ENCODE peak calls at places on chromosomes 16 and 17, in five cellular contexts. One of them, this sample, is unnamed.

GRCh38 chr16:55730115-55730514 is 74.3 kb downstream of the SLC6A2 start:
- DNase-seq in HepG2: no peak
- DNase-seq in HEK293T: no peak
- DNase-seq in H1: no peak
- DNase-seq in GM12878: no peak
- DNase-seq in this sample: no peak

GRCh38 chr16:56776562-56776961 is 46.6 kb downstream of the NUP93 start:
- DNase-seq in HEK293T: no peak
- DNase-seq in GM12878: no peak
- DNase-seq in H1: no peak
- DNase-seq in HepG2: no peak
- DNase-seq in this sample: no peak

GRCh38 chr16:30874821-30875717 is 18.8 kb downstream of the BCL7C start:
- DNase-seq in HEK293T: peak; percentile 97
- DNase-seq in GM12878: peak; percentile 64
- DNase-seq in HepG2: peak; percentile 91
- DNase-seq in H1: no peak
- DNase-seq in this sample: peak; percentile 89

GRCh38 chr17:30241051-30241450 is 5.6 kb upstream of the SLC6A4 start:
- DNase-seq in HepG2: no peak
- DNase-seq in GM12878: no peak
- DNase-seq in H1: no peak
- DNase-seq in HEK293T: no peak
- DNase-seq in this sample: no peak

GRCh38 chr17:1399679-1400512 is at the start of gene YWHAE:
- DNase-seq in GM12878: peak; percentile 62
- DNase-seq in HepG2: peak; percentile 89
- DNase-seq in HEK293T: peak; percentile 94
- DNase-seq in H1: peak; percentile 84
- DNase-seq in this sample: peak; percentile 88

GRCh38 chr16:72428611-72429376 is 256.8 kb upstream of the PMFBP1 start:
- DNase-seq in GM12878: no peak
- DNase-seq in H1: no peak
- DNase-seq in HEK293T: no peak
- DNase-seq in HepG2: no peak
- DNase-seq in this sample: no peak

GRCh38 chr17:34840758-34841157 is 120.5 kb downstream of the CCT6B start:
- DNase-seq in GM12878: no peak
- DNase-seq in H1: no peak
- DNase-seq in HEK293T: no peak
- DNase-seq in HepG2: no peak
- DNase-seq in this sample: no peak

GRCh38 chr16:29843942-29844341 is 19.1 kb downstream of the CDIPT start:
- DNase-seq in HEK293T: no peak
- DNase-seq in H1: no peak
- DNase-seq in GM12878: no peak
- DNase-seq in HepG2: no peak
- DNase-seq in this sample: no peak

GRCh38 chr17:21375757-21376584 is at the start of gene KCNJ12:
- DNase-seq in HepG2: no peak
- DNase-seq in GM12878: no peak
- DNase-seq in H1: no peak
- DNase-seq in HEK293T: peak; percentile 35
- DNase-seq in this sample: no peak

GRCh38 chr17:77741109-77741508 is 217.4 kb upstream of the TNRC6C start:
- DNase-seq in GM12878: no peak
- DNase-seq in HEK293T: no peak
- DNase-seq in H1: peak; percentile 23
- DNase-seq in HepG2: no peak
- DNase-seq in this sample: no peak

GRCh38 chr17:77269696-77270681 is 129.2 kb downstream of the SEC14L1 start:
- DNase-seq in H1: no peak
- DNase-seq in HEK293T: no peak
- DNase-seq in GM12878: no peak
- DNase-seq in HepG2: no peak
- DNase-seq in this sample: no peak

GRCh38 chr17:38591759-38592241 is 14.0 kb downstream of the SRCIN1 start:
- DNase-seq in HEK293T: no peak
- DNase-seq in H1: no peak
- DNase-seq in HepG2: no peak
- DNase-seq in GM12878: no peak
- DNase-seq in this sample: no peak

GRCh38 chr17:51585514-51586104 is 325.3 kb downstream of the UTP18 start:
- DNase-seq in H1: peak; percentile 9
- DNase-seq in GM12878: no peak
- DNase-seq in HepG2: peak; percentile 30
- DNase-seq in HEK293T: peak; percentile 25
- DNase-seq in this sample: no peak

GRCh38 chr17:42403150-42403549 is 14.9 kb upstream of the STAT3 start:
- DNase-seq in HEK293T: no peak
- DNase-seq in HepG2: no peak
- DNase-seq in GM12878: no peak
- DNase-seq in H1: no peak
- DNase-seq in this sample: no peak

GRCh38 chr17:71283486-71283885 is 837.3 kb upstream of the SOX9 start:
- DNase-seq in GM12878: no peak
- DNase-seq in HEK293T: no peak
- DNase-seq in HepG2: no peak
- DNase-seq in H1: no peak
- DNase-seq in this sample: no peak

GRCh38 chr16:88416686-88417085 is 33.9 kb downstream of the ZNF469 start:
- DNase-seq in GM12878: no peak
- DNase-seq in H1: no peak
- DNase-seq in HepG2: no peak
- DNase-seq in HEK293T: no peak
- DNase-seq in this sample: no peak

GRCh38 chr16:88549671-88550643 is 20.2 kb upstream of the ZC3H18 start:
- DNase-seq in HepG2: no peak
- DNase-seq in GM12878: no peak
- DNase-seq in H1: no peak
- DNase-seq in HEK293T: no peak
- DNase-seq in this sample: no peak

GRCh38 chr16:85391769-85392583 is 221.1 kb upstream of the GSE1 start:
- DNase-seq in H1: no peak
- DNase-seq in HEK293T: no peak
- DNase-seq in HepG2: no peak
- DNase-seq in GM12878: no peak
- DNase-seq in this sample: no peak

GRCh38 chr16:85394511-85395206 is 218.5 kb upstream of the GSE1 start:
- DNase-seq in H1: no peak
- DNase-seq in GM12878: no peak
- DNase-seq in HepG2: no peak
- DNase-seq in HEK293T: no peak
- DNase-seq in this sample: no peak

GRCh38 chr16:85392756-85393673 is 220.1 kb upstream of the GSE1 start:
- DNase-seq in HepG2: no peak
- DNase-seq in HEK293T: no peak
- DNase-seq in H1: no peak
- DNase-seq in GM12878: no peak
- DNase-seq in this sample: no peak

GRCh38 chr16:85395207-85395912 is 217.8 kb upstream of the GSE1 start:
- DNase-seq in HEK293T: peak; percentile 54
- DNase-seq in HepG2: peak; percentile 37
- DNase-seq in H1: no peak
- DNase-seq in GM12878: peak; percentile 24
- DNase-seq in this sample: no peak

DNA sequence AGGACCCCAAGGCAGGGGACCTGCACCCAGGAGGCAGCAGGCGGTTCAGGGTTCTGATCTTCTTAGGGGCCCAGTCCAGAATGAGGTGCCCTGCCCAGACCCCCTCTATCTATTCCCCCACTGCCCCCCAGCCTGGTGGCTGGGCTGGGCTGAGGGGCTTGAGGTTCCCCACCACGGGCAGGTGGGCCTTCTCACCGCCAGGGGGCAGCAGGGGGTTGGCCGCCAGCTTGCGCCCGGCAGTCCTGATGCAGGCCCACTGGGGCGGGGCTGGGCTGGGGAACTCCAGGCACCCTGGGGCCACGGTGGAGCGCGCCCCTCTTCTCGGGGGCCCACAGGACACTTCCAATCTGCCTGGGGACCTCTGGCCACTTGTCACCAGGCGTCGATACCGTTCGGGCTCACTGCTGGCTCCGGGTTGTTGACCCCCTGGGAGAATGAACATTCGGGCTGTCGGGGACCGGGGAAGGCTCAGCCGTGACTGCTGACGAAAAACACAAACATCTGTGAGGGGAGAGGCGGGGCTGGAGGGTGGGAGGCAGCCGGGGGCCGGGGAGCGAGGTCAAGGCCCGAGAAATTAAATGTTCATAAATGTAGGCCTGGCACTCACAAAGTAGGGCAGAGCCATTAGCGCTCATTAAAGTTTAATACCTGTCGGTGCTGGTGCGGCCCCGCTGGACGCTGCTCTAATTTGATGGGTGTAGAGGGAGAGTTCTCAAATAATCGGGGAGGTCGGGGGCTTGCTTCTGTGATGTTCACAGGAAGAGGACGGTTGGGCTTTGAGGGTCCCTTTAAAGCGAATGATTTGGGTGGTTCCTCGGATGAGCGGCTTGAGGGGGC is 219.2 kb upstream of the GSE1 start:
- DNase-seq in GM12878: no peak
- DNase-seq in HEK293T: peak; percentile 89
- DNase-seq in H1: no peak
- DNase-seq in HepG2: no peak
- DNase-seq in this sample: no peak
- TF ChIP-seq SUZ12 in GM12878: no peak
- TF ChIP-seq SUZ12 in HEK293T: no peak
- TF ChIP-seq SUZ12 in H1: no peak
- TF ChIP-seq SUZ12 in HepG2: no peak
- TF ChIP-seq SUZ12 in this sample: no peak

DNA sequence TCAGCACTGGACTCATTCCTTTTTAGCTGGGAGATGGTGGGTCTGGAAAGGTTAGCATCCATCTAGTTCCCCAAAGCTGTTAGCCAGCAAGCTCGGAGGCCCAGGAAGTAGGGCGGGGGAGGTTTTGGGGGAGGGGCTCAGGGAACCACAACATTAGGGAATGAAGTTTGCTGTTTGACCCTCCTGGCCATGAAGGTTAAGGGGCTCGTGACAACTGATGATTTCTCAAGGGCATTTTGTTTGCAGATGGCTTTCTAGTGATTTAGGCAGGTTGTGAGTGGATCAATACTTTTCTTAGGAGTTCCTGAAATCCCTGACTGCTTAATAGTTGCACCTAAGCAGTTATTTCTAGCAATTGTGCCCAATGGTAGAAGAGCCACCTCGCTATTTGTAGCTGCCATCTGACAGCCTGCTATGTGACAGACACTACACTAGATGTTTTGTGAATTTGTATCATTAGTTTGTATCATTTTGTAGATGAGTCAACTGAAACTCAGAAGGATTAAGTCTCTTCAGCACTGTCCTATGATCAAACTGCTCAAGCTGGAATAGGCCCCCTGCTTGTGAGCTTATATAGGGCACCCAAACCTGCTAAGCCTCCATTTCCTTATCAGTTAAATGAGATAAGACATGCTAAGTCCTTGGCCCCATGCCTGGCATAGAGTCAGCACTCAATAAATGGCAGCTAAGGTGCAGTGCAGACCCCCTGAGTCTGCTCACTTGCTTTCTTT is 146.4 kb downstream of the IRX3 start:
- DNase-seq in HEK293T: no peak
- DNase-seq in GM12878: no peak
- DNase-seq in H1: no peak
- DNase-seq in HepG2: peak; percentile 53
- DNase-seq in this sample: no peak
- TF ChIP-seq SUZ12 in HEK293T: no peak
- TF ChIP-seq SUZ12 in GM12878: no peak
- TF ChIP-seq SUZ12 in H1: no peak
- TF ChIP-seq SUZ12 in HepG2: no peak
- TF ChIP-seq SUZ12 in this sample: no peak

GRCh38 chr17:3821101-3821500 is 20.1 kb upstream of the ITGAE start:
- DNase-seq in H1: no peak
- DNase-seq in GM12878: no peak
- DNase-seq in HEK293T: no peak
- DNase-seq in HepG2: no peak
- DNase-seq in this sample: no peak

GRCh38 chr17:3828151-3828851 is 17.7 kb downstream of the NCBP3 start:
- DNase-seq in HepG2: no peak
- DNase-seq in H1: no peak
- DNase-seq in GM12878: no peak
- DNase-seq in HEK293T: no peak
- DNase-seq in this sample: no peak

GRCh38 chr17:3827124-3827773 is 18.8 kb downstream of the NCBP3 start:
- DNase-seq in GM12878: no peak
- DNase-seq in H1: no peak
- DNase-seq in HEK293T: peak; percentile 59
- DNase-seq in HepG2: peak; percentile 79
- DNase-seq in this sample: peak; percentile 39

GRCh38 chr17:3828852-3829232 is 17.2 kb downstream of the NCBP3 start:
- DNase-seq in H1: no peak
- DNase-seq in GM12878: no peak
- DNase-seq in HEK293T: no peak
- DNase-seq in HepG2: no peak
- DNase-seq in this sample: no peak

GRCh38 chr17:3826191-3826590 is 19.9 kb downstream of the NCBP3 start:
- DNase-seq in HEK293T: no peak
- DNase-seq in GM12878: no peak
- DNase-seq in H1: no peak
- DNase-seq in HepG2: no peak
- DNase-seq in this sample: no peak
- TF ChIP-seq SUZ12 in HEK293T: no peak
- TF ChIP-seq SUZ12 in GM12878: no peak
- TF ChIP-seq SUZ12 in H1: no peak
- TF ChIP-seq SUZ12 in HepG2: no peak
- TF ChIP-seq SUZ12 in this sample: no peak

GRCh38 chr16:79893445-79893844 is 292.9 kb upstream of the MAF start:
- DNase-seq in H1: no peak
- DNase-seq in HEK293T: no peak
- DNase-seq in HepG2: no peak
- DNase-seq in GM12878: no peak
- DNase-seq in this sample: no peak

GRCh38 chr16:79895917-79896203 is 295.3 kb upstream of the MAF start:
- DNase-seq in GM12878: no peak
- DNase-seq in H1: no peak
- DNase-seq in HepG2: no peak
- DNase-seq in HEK293T: no peak
- DNase-seq in this sample: no peak

GRCh38 chr16:79891458-79891857 is 290.9 kb upstream of the MAF start:
- DNase-seq in HEK293T: no peak
- DNase-seq in H1: no peak
- DNase-seq in GM12878: no peak
- DNase-seq in HepG2: no peak
- DNase-seq in this sample: no peak

GRCh38 chr16:79895053-79895916 is 294.7 kb upstream of the MAF start:
- DNase-seq in GM12878: no peak
- DNase-seq in H1: no peak
- DNase-seq in HEK293T: no peak
- DNase-seq in HepG2: no peak
- DNase-seq in this sample: no peak

DNA sequence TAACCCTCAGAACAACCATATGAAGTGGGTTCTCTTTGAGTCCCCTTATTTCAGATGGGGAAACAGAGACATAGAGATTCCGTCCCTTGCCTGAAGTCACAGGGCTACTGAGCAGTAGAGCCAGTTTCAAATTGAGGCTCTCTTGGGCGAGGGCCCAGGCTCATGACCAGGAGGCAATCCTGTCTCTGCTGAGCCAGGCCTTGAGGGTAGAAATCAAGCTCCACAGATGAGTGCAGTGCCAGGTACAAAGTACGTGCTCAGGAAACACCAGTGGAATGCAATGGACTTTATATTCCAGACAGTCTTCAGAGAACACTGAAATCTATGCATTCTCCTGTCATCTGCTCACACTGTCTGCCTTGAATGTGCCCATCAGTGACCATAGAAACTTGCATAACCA is 291.7 kb upstream of the MAF start:
- DNase-seq in HEK293T: no peak
- DNase-seq in GM12878: no peak
- DNase-seq in HepG2: no peak
- DNase-seq in H1: no peak
- DNase-seq in this sample: no peak
- TF ChIP-seq SUZ12 in HEK293T: no peak
- TF ChIP-seq SUZ12 in GM12878: no peak
- TF ChIP-seq SUZ12 in HepG2: no peak
- TF ChIP-seq SUZ12 in H1: no peak
- TF ChIP-seq SUZ12 in this sample: no peak